ENCODE peak calls at places on chromosomes 5 and 9, in six cellular contexts. Z, V, L, R, W and D are unnamed samples. For H3K4me1, the result is how much of the 10 kb centered on the place peaks cover.

GRCh38 chr9:70924380-70924779 is 197.0 kb downstream of the TRPM3 start:
- DNase-seq in Z (no peak), V (no peak), L (no peak), R (no peak), W (no peak), D (peak)

GRCh38 chr5:137199966-137200365 is 299.2 kb downstream of the SPOCK1 start:
- DNase-seq in Z (peak), V (no peak), L (no peak), R (no peak), W (no peak), D (peak)

GRCh38 chr9:95627802-95628201 is 111.0 kb upstream of the PTCH1 start:
- DNase-seq in Z (peak), V (no peak), L (peak), R (no peak), W (no peak), D (no peak)

GRCh38 chr5:172175263-172175719 is 12.7 kb downstream of the STK10 start:
- DNase-seq in Z (no peak), V (no peak), L (no peak), R (no peak), W (no peak), D (no peak)

GRCh38 chr5:32887390-32887789 is 176.3 kb downstream of the NPR3 start:
- DNase-seq in Z (no peak), V (no peak), L (no peak), R (no peak), W (no peak), D (no peak)

GRCh38 chr9:126515001-126515872 is 98.5 kb upstream of the LMX1B start:
- DNase-seq in Z (peak), V (no peak), L (no peak), R (no peak), W (no peak), D (no peak)

GRCh38 chr5:169814522-169814921 is 165.8 kb downstream of the INSYN2B start:
- DNase-seq in Z (no peak), V (no peak), L (no peak), R (no peak), W (no peak), D (peak)

GRCh38 chr5:35162848-35163770 is 67.2 kb downstream of the PRLR start:
- DNase-seq in Z (no peak), V (no peak), L (no peak), R (no peak), W (no peak), D (no peak)

GRCh38 chr5:107604146-107604910 is 66.4 kb downstream of the EFNA5 start:
- DNase-seq in Z (no peak), V (no peak), L (no peak), R (no peak), W (no peak), D (no peak)

GRCh38 chr5:140118294-140118936 is 4.5 kb downstream of the PURA start:
- DNase-seq in Z (no peak), V (no peak), L (no peak), R (no peak), W (no peak), D (peak)

GRCh38 chr5:150608991-150609390 is 31.5 kb upstream of the SYNPO start:
- DNase-seq in Z (no peak), V (no peak), L (no peak), R (no peak), W (no peak), D (no peak)

GRCh38 chr5:74640450-74641013 is at the start of gene ENC1:
- DNase-seq in Z (peak), V (peak), L (peak), R (peak), W (peak), D (peak)

GRCh38 chr5:83034552-83035181 is 42.5 kb downstream of the TMEM167A start:
- DNase-seq in Z (no peak), V (no peak), L (no peak), R (no peak), W (no peak), D (no peak)

GRCh38 chr5:17314907-17315471 is 97.6 kb downstream of the BASP1 start:
- DNase-seq in Z (peak), V (no peak), L (peak), R (no peak), W (no peak), D (no peak)

GRCh38 chr5:142432961-142433360 is 108.1 kb upstream of the SPRY4 start:
- DNase-seq in Z (peak), V (peak), L (no peak), R (no peak), W (no peak), D (no peak)

GRCh38 chr5:164051745-164052144 is 546.3 kb downstream of the MAT2B start:
- DNase-seq in Z (no peak), V (no peak), L (peak), R (no peak), W (no peak), D (peak)

GRCh38 chr5:149529463-149529862 is 21.8 kb downstream of the CSNK1A1 start:
- DNase-seq in Z (no peak), V (no peak), L (no peak), R (no peak), W (no peak), D (no peak)

GRCh38 chr9:88737031-88737430 is 202.1 kb downstream of the NXNL2 start:
- DNase-seq in Z (no peak), V (no peak), L (no peak), R (no peak), W (no peak), D (no peak)

GRCh38 chr5:38414348-38414747 is 142.1 kb downstream of the LIFR start:
- DNase-seq in Z (no peak), V (no peak), L (peak), R (no peak), W (no peak), D (peak)

GRCh38 chr5:119323630-119324000 is 32.2 kb upstream of the TNFAIP8 start:
- DNase-seq in Z (peak), V (no peak), L (peak), R (no peak), W (no peak), D (peak)

GRCh38 chr9:86668488-86668887 is 278.8 kb downstream of the GAS1 start:
- DNase-seq in Z (no peak), V (no peak), L (no peak), R (no peak), W (no peak), D (peak)

GRCh38 chr9:28853487-28853886 is 1280.2 kb upstream of the C9orf72 start:
- DNase-seq in Z (peak), V (no peak), L (no peak), R (no peak), W (peak), D (no peak)

GRCh38 chr5:107404595-107405366 is 266.0 kb downstream of the EFNA5 start:
- DNase-seq in Z (no peak), V (no peak), L (no peak), R (no peak), W (no peak), D (no peak)

GRCh38 chr9:85212209-85212608 is 529.5 kb downstream of the AGTPBP1 start:
- DNase-seq in Z (peak), V (no peak), L (peak), R (no peak), W (no peak), D (no peak)

GRCh38 chr9:35858428-35858827 is 11.8 kb downstream of the OR13J1 start:
- DNase-seq in Z (no peak), V (no peak), L (no peak), R (no peak), W (no peak), D (no peak)

GRCh38 chr9:106799146-106799545 is 63.8 kb upstream of the ZNF462 start:
- DNase-seq in Z (peak), V (peak), L (peak), R (no peak), W (no peak), D (peak)

GRCh38 chr9:28135571-28135970 is 562.3 kb upstream of the C9orf72 start:
- DNase-seq in Z (peak), V (no peak), L (peak), R (no peak), W (no peak), D (no peak)

GRCh38 chr5:67047180-67047579 is 149.4 kb downstream of the CD180 start:
- DNase-seq in Z (no peak), V (no peak), L (no peak), R (no peak), W (no peak), D (no peak)

GRCh38 chr9:137320555-137321384 is 18.7 kb upstream of the NRARP start:
- DNase-seq in Z (no peak), V (no peak), L (no peak), R (no peak), W (peak), D (no peak)

GRCh38 chr9:137319434-137319975 is 17.4 kb upstream of the NRARP start:
- DNase-seq in Z (no peak), V (no peak), L (no peak), R (no peak), W (no peak), D (no peak)

GRCh38 chr9:137323531-137324331 is 21.7 kb upstream of the NRARP start:
- DNase-seq in Z (no peak), V (no peak), L (no peak), R (no peak), W (peak), D (no peak)

GRCh38 chr9:137319976-137320551 is 18.0 kb upstream of the NRARP start:
- DNase-seq in Z (no peak), V (no peak), L (no peak), R (no peak), W (peak), D (no peak)

DNA sequence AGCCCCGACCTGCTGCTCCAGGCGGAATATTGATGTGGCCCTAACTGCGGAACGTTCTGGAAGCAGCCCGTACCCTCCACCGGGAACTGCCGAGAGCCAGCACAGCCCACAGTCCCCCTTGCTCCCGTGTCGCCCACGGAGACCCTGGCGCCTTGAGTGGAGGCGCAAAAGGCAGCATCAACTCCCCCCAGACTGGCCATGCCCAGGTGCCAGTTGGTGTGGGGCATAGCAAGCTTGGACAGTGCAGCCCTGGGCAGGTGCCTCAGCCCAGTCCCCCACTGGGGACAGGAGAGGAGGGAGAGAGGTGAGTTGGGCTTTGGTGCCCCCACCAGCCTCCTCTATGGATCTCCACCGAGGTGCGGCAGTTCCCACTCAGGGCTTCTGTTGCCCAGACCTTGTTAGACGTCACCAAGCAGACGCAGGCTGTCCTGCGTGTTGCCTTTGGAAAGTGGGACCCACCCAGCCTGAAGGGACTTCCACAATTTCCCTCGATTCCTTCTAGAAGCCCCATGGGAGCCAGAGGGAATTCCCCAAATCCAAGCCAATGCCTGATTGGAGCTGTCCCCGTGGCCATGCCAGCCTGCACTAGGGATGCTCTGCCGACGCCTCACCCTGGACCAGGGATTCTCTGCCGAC is 19.8 kb upstream of the NRARP start:
- DNase-seq in Z (no peak), V (no peak), L (no peak), R (no peak), W (no peak), D (no peak)
- H2AK5ac ChIP-seq in Z (no peak), V (no peak), L (no peak), R (peak), W (no peak), D (no peak)

GRCh38 chr9:104082147-104082546 is 12.0 kb upstream of the SMC2 start:
- DNase-seq in Z (no peak), V (no peak), L (no peak), R (no peak), W (no peak), D (no peak)

GRCh38 chr9:104085538-104085937 is 8.6 kb upstream of the SMC2 start:
- DNase-seq in Z (no peak), V (no peak), L (no peak), R (no peak), W (no peak), D (no peak)

GRCh38 chr9:104075801-104076753 is 18.0 kb upstream of the SMC2 start:
- DNase-seq in Z (no peak), V (no peak), L (peak), R (no peak), W (no peak), D (peak)

GRCh38 chr9:104078596-104078995 is 15.5 kb upstream of the SMC2 start:
- DNase-seq in Z (no peak), V (no peak), L (no peak), R (no peak), W (no peak), D (no peak)

DNA sequence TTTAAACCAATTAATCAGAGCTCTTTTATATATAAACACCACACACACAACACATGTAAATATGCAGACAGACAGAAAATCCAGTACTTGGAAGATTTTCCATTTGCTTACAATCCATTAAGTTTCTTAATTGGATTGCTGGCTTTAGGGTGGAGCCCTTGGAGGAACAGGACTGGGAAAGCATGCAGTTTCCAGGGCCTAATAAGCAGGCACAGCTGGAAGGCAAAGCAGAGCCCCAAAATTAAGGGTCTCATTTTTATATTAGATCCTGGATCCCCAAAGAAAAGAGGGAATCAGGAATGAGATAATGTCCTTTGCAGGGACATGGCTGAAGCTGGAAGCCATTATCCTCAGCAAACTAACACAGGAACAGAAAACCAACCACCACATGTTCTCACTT is 13.1 kb upstream of the SMC2 start:
- DNase-seq in Z (peak), V (no peak), L (no peak), R (no peak), W (no peak), D (no peak)
- H3K9ac ChIP-seq in Z (no peak), V (no peak), L (no peak), R (no peak), W (no peak), D (no peak)

GRCh38 chr9:108049026-108049591 is 559.5 kb upstream of the KLF4 start:
- DNase-seq in Z (peak), V (peak), L (peak), R (no peak), W (no peak), D (peak)

GRCh38 chr9:108047264-108047663 is 557.7 kb upstream of the KLF4 start:
- DNase-seq in Z (no peak), V (no peak), L (peak), R (no peak), W (no peak), D (peak)

GRCh38 chr9:108048406-108049025 is 558.9 kb upstream of the KLF4 start:
- DNase-seq in Z (no peak), V (no peak), L (no peak), R (no peak), W (no peak), D (no peak)

GRCh38 chr9:108050894-108051293 is 561.3 kb upstream of the KLF4 start:
- DNase-seq in Z (no peak), V (no peak), L (no peak), R (no peak), W (no peak), D (no peak)

GRCh38 chr9:108049671-108050494 is 560.3 kb upstream of the KLF4 start:
- DNase-seq in Z (peak), V (no peak), L (no peak), R (no peak), W (no peak), D (no peak)
- H3K4me1 ChIP-seq in Z (under half), V (under half), L (under half), R (under half), W (under half), D (under half)

GRCh38 chr5:138709216-138709615 is 44.0 kb upstream of the CTNNA1 start:
- DNase-seq in Z (no peak), V (no peak), L (no peak), R (no peak), W (no peak), D (no peak)

GRCh38 chr5:138711816-138712215 is 41.4 kb upstream of the CTNNA1 start:
- DNase-seq in Z (no peak), V (no peak), L (peak), R (no peak), W (no peak), D (no peak)

GRCh38 chr5:138706655-138707480 is 46.4 kb upstream of the CTNNA1 start:
- DNase-seq in Z (peak), V (no peak), L (peak), R (no peak), W (peak), D (peak)

GRCh38 chr5:138705567-138705966 is 47.7 kb upstream of the CTNNA1 start:
- DNase-seq in Z (no peak), V (no peak), L (no peak), R (no peak), W (no peak), D (no peak)

DNA sequence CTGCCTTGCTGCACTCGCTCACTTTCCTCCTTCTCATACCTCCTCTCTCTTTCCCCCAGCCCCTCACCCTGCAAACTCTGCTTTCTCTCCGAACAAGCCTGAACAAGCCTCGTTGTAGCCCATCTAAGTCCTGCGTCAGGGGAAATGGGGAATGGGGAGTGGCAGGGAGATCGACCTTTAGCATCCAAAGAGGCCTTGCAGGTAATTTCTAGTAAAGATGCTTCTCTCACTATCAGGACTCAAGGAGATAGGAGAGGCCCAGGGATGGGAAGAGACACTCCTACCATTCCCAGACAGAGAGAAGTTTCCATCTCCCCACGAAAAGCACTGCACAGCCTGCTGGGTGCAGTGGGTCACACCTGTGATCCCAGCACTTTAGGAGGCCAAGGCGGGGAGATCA is 44.5 kb upstream of the CTNNA1 start:
- DNase-seq in Z (no peak), V (no peak), L (no peak), R (no peak), W (no peak), D (no peak)
- H2AK5ac ChIP-seq in Z (no peak), V (no peak), L (peak), R (no peak), W (no peak), D (no peak)

DNA sequence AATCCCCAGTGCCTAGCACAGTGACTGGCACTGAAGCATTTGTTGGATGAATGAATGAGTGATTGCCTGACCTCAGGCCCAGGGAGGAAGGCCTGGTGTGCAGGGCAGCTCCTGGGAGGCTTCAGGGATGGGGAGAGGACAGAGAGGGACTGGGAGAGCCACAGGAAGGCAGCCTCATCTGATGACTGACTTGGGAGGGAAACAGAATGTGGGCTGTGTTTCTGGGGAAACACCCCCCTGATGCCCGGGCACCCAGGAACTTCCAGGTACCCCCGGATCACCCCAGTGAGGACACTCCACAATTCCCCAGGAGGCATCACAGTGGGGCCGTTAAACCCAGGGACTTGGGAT is 133.6 kb downstream of the C9orf50 start:
- DNase-seq in Z (no peak), V (no peak), L (peak), R (no peak), W (no peak), D (no peak)
- H3K9ac ChIP-seq in Z (no peak), V (peak), L (peak), R (peak), W (no peak), D (peak)

DNA sequence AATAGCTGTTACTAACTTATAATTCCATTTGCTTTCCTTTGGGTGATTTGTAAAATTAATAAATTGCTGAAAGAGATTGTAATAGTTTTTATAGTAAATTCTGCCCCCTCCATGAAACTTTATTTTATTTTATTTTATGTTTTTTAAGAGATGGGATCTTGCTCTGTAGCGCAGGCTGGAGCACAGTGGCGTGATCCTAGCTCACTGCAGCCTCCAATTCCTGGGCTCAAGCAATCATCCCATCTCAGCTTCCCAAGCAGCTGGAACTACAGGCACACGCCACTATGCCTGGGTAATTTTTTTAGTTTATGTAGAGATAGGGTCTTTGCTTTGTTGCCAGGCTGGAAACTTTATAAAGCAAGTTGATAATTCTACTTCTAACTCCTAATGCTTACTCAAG is 395 bp downstream of the IL33 start:
- DNase-seq in Z (no peak), V (no peak), L (no peak), R (no peak), W (no peak), D (no peak)
- H3K4me1 ChIP-seq in Z (under half), V (under half), L (under half), R (under half), W (under half), D (under half)

GRCh38 chr5:159923008-159923407 is 6.7 kb downstream of the ADRA1B start:
- DNase-seq in Z (no peak), V (no peak), L (no peak), R (no peak), W (no peak), D (no peak)
- H2AK5ac ChIP-seq in Z (no peak), V (no peak), L (no peak), R (no peak), W (no peak), D (peak)

DNA sequence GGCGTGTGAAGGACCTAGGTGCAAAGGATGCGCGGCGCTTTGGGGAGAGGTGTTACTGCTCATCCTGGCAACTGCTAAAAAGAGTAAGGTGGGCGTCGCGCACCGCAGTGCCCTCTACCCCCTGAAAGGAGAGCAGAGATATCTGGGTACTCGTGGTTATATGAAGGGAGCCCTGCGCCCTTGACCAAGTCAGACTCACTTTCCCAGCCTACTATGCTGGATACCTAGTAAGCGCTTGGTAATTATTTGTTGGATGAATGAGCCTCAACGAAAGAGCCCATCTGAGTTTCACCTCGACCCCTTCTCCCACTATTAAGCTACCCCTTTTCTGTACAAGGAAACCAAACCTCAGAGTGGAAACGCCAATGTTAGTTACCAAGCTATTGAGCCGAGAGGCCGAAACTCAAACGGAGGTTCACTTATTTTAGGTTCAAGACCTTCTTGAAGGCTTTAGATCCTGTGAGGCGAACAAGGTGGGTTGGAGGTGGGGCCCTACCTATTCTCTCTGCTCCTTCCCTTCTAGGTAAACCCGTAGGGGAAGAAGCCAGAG is 8.0 kb downstream of the LHX6 start:
- DNase-seq in Z (peak), V (no peak), L (no peak), R (no peak), W (no peak), D (no peak)
- H3K9ac ChIP-seq in Z (no peak), V (no peak), L (no peak), R (no peak), W (no peak), D (no peak)